ENCODE peak calls at places on chromosomes 6 and 20, in six cellular contexts. M is neural progenitor cell, O is psoas muscle, P is PC-3, U is progenitor cell of endocrine pancreas, L is omental fat pad. R is an unnamed sample.

GRCh38 chr20:50220093-50220893 is 29.7 kb downstream of the CEBPB start:
- DNase-seq in M (no peak), O (no peak), P (no peak), U (no peak), L (no peak), R (no peak)

GRCh38 chr6:89454300-89454699 is 21.3 kb downstream of the ANKRD6 start:
- DNase-seq in M (no peak), O (no peak), P (no peak), U (no peak), L (no peak), R (no peak)

GRCh38 chr20:59020938-59021551 is 1.8 kb downstream of the TUBB1 start:
- DNase-seq in M (no peak), O (no peak), P (peak; percentile 73), U (no peak), L (no peak), R (no peak)

GRCh38 chr6:111487656-111488055 is 4.6 kb upstream of the REV3L start:
- DNase-seq in M (no peak), O (no peak), P (peak; percentile 35), U (no peak), L (no peak), R (no peak)

GRCh38 chr20:51326241-51326819 is 216.2 kb downstream of the NFATC2 start:
- DNase-seq in M (peak; percentile 82), O (no peak), P (no peak), U (peak; percentile 37), L (no peak), R (no peak)

GRCh38 chr6:53770690-53771320 is 24.0 kb upstream of the LRRC1 start:
- DNase-seq in M (no peak), O (no peak), P (no peak), U (no peak), L (no peak), R (no peak)

GRCh38 chr6:136921936-136922679 is at the start of gene SLC35D3:
- DNase-seq in M (peak; percentile 74), O (peak; percentile 60), P (no peak), U (no peak), L (no peak), R (no peak)

GRCh38 chr6:18262812-18263560 is 1.3 kb downstream of the DEK start:
- DNase-seq in M (peak; percentile 22), O (no peak), P (peak; percentile 58), U (no peak), L (no peak), R (no peak)

GRCh38 chr6:95448208-95448607 is 129.1 kb upstream of the MANEA start:
- DNase-seq in M (no peak), O (no peak), P (no peak), U (no peak), L (no peak), R (no peak)

GRCh38 chr6:939047-939363 is 246.1 kb upstream of the EXOC2 start:
- DNase-seq in M (no peak), O (no peak), P (no peak), U (no peak), L (no peak), R (no peak)

GRCh38 chr6:157774153-157775135 is 48.6 kb upstream of the SNX9 start:
- DNase-seq in M (peak; percentile 40), O (no peak), P (peak; percentile 13), U (no peak), L (no peak), R (no peak)

GRCh38 chr20:61317966-61318520 is 66.0 kb downstream of the CDH4 start:
- DNase-seq in M (no peak), O (no peak), P (no peak), U (no peak), L (no peak), R (no peak)

GRCh38 chr20:25285856-25286798 is 38.2 kb downstream of the PYGB start:
- DNase-seq in M (no peak), O (peak; percentile 34), P (no peak), U (no peak), L (no peak), R (no peak)

GRCh38 chr6:151068761-151069312 is 170.9 kb upstream of the AKAP12 start:
- DNase-seq in M (no peak), O (no peak), P (peak; percentile 38), U (no peak), L (no peak), R (no peak)

GRCh38 chr20:50085481-50086365 is 27.2 kb downstream of the UBE2V1 start:
- DNase-seq in M (peak; percentile 85), O (no peak), P (peak; percentile 75), U (no peak), L (no peak), R (no peak)

GRCh38 chr20:57480444-57481152 is 44.3 kb downstream of the CTCFL start:
- DNase-seq in M (no peak), O (no peak), P (no peak), U (no peak), L (no peak), R (no peak)

GRCh38 chr6:28134015-28134414 is 7.7 kb upstream of the ZKSCAN8 start:
- DNase-seq in M (peak; percentile 47), O (no peak), P (peak; percentile 61), U (no peak), L (no peak), R (no peak)

GRCh38 chr6:98833101-98834059 is 994 bp upstream of the POU3F2 start:
- DNase-seq in M (peak; percentile 77), O (no peak), P (peak; percentile 10), U (no peak), L (no peak), R (no peak)

GRCh38 chr6:11214438-11214837 is 18.0 kb downstream of the NEDD9 start:
- DNase-seq in M (no peak), O (no peak), P (no peak), U (no peak), L (no peak), R (no peak)

GRCh38 chr20:50577175-50578018 is 67.2 kb downstream of the PTPN1 start:
- DNase-seq in M (no peak), O (peak; percentile 94), P (no peak), U (no peak), L (no peak), R (no peak)

GRCh38 chr6:1388081-1388926 is 1.1 kb upstream of the FOXF2 start:
- DNase-seq in M (peak; percentile 57), O (no peak), P (no peak), U (no peak), L (no peak), R (no peak)

GRCh38 chr6:36751091-36751490 is 53.5 kb downstream of the RAB44 start:
- DNase-seq in M (no peak), O (no peak), P (peak; percentile 13), U (no peak), L (no peak), R (no peak)

GRCh38 chr6:161684721-161685120 is 410.9 kb upstream of the AGPAT4 start:
- DNase-seq in M (no peak), O (no peak), P (no peak), U (no peak), L (no peak), R (no peak)

GRCh38 chr20:1177680-1178079 is 7.1 kb downstream of the TMEM74B start:
- DNase-seq in M (peak; percentile 46), O (no peak), P (peak; percentile 39), U (no peak), L (no peak), R (no peak)
- TF ChIP-seq CTCF in M (peak; percentile 47), O (no peak), P (peak; percentile 37), U (peak; percentile 25), L (no peak), R (no peak)

DNA sequence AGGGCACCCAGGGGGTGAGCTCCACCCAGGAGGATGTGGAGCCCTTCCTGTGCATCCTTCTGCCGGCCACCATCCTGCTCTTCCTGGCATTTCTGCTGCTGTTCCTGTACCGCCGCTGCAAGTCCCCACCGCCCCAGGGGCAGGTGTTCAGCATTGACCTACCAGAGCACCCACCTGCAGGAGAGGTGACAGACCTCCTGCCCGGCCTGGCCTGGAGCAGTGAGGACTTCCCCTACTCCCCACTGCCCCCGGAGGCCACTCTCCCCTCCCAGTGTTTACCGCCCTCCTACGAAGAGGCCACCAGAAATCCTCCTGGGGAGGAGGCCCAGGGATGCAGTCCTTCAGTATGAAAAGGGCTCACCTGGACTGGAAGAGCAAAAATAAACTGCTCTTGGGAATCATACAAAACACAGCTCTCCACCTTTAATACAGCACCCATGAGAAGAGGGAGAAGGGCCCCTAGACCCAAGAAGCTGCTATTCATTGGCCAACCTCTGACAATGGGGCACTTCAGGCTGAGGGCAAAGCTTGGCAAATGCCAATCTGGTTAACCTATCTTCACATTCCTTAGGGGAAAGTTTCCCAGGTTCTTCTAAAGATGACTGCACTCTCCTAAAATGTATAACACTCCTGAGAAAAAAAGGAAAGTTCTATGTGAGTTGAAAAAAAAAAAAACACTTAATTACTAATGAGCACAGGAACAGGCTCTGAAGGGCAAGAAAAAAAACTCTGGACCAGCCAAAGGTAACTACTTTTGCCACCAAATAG is 5.0 kb downstream of the SMIM28 start:
- DNase-seq in M (no peak), O (no peak), P (no peak), U (no peak), L (no peak), R (no peak)
- TF ChIP-seq CTCF in M (peak; percentile 27), O (no peak), P (no peak), U (no peak), L (no peak), R (no peak)

DNA sequence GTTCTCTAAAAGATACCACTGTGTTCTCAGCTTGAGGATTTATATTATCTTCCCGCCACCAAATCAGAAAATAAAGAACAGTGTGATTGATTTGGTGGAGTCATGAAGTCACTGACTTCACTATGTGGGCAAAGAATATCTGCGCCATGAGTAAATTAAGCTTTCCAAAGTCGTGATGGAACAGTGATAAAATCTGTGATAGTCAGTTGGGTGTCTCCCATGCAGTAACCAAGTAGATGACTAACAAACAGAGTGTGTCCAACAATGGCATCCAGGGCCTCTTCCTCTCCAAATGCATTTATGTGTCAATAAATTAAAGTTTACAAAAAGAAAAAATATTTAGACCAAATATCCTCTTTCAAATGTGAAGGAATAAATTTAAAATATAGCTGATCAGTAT is 87.0 kb upstream of the DST start:
- DNase-seq in M (no peak), O (no peak), P (peak; percentile 79), U (no peak), L (no peak), R (no peak)
- TF ChIP-seq CTCF in M (no peak), O (no peak), P (no peak), U (no peak), L (no peak), R (no peak)

GRCh38 chr6:5172057-5172683 is 87.0 kb downstream of the PPP1R3G start:
- DNase-seq in M (peak; percentile 50), O (no peak), P (no peak), U (no peak), L (no peak), R (no peak)

GRCh38 chr6:5174756-5175155 is 86.0 kb downstream of the LYRM4 start:
- DNase-seq in M (no peak), O (no peak), P (no peak), U (no peak), L (no peak), R (no peak)

GRCh38 chr6:5173862-5174643 is 86.7 kb downstream of the LYRM4 start:
- DNase-seq in M (no peak), O (no peak), P (no peak), U (no peak), L (no peak), R (no peak)

GRCh38 chr6:5175635-5176034 is 85.1 kb downstream of the LYRM4 start:
- DNase-seq in M (no peak), O (no peak), P (no peak), U (no peak), L (no peak), R (no peak)

DNA sequence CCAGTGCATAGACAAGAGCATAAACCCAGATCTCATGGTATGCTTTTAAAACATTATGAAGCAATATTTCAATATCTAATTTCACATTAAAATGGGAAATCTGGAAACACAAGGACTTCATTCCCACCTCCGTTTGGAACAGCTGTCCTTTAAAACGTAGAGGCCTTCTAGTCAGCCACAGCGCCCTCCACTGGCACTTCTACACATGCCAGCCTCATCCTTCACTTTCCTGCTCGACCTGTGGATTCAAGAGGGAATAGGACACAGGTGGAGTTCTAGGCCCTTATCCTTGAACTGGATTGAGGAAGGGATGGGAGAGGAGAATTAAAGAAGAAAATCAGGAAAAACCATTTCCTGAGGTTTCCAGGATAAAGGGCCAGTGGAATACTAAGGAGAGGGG is 85.6 kb downstream of the LYRM4 start:
- DNase-seq in M (peak; percentile 71), O (no peak), P (peak; percentile 47), U (no peak), L (no peak), R (no peak)
- TF ChIP-seq CTCF in M (peak; percentile 82), O (no peak), P (peak; percentile 73), U (peak; percentile 46), L (no peak), R (peak; percentile 64)